ENCODE peak calls at places on chromosomes 3 and 15, in six cellular contexts. K, L, N, I, Y and B are unnamed samples.

GRCh38 chr15:43150171-43150929 is 17.0 kb downstream of the TMEM62 start:
- DNase-seq in K (peak; percentile 84), L (no peak), I (peak; percentile 91), Y (no peak), N (no peak), B (peak; percentile 80)

GRCh38 chr3:11690863-11691833 is 47.4 kb upstream of the VGLL4 start:
- DNase-seq in Y (peak; percentile 39), N (no peak), K (peak; percentile 58), L (no peak), I (peak; percentile 24), B (peak; percentile 45)

GRCh38 chr15:68816795-68817303 is 3.8 kb downstream of the ANP32A start:
- DNase-seq in Y (no peak), I (no peak), L (no peak), K (peak; percentile 45), N (no peak), B (peak; percentile 38)

GRCh38 chr3:175266993-175267960 is 408.1 kb downstream of the NAALADL2 start:
- DNase-seq in Y (peak; percentile 54), K (peak; percentile 14), I (peak; percentile 83), L (no peak), N (no peak), B (peak; percentile 17)

GRCh38 chr3:134030382-134030753 is 643 bp upstream of the SLCO2A1 start:
- DNase-seq in I (no peak), L (no peak), Y (no peak), N (no peak), K (no peak), B (no peak)

GRCh38 chr3:133488785-133489367 is 84.6 kb upstream of the CDV3 start:
- DNase-seq in K (peak; percentile 73), N (no peak), Y (no peak), L (no peak), I (peak; percentile 54), B (peak; percentile 74)

GRCh38 chr3:126485131-126485530 is 9.4 kb upstream of the ZXDC start:
- DNase-seq in Y (no peak), I (no peak), N (no peak), K (no peak), L (no peak), B (no peak)

GRCh38 chr15:85974348-85974705 is 105.3 kb upstream of the AGBL1 start:
- DNase-seq in K (no peak), I (peak; percentile 22), L (no peak), Y (no peak), N (no peak), B (no peak)

GRCh38 chr3:126130981-126131750 is 47.2 kb upstream of the SLC41A3 start:
- DNase-seq in I (no peak), L (no peak), Y (no peak), K (no peak), N (no peak), B (no peak)

GRCh38 chr3:31389939-31390338 is 142.8 kb upstream of the STT3B start:
- DNase-seq in I (no peak), Y (no peak), K (no peak), N (no peak), L (no peak), B (no peak)

GRCh38 chr15:35549567-35549966 is 3.6 kb upstream of the DPH6 start:
- DNase-seq in N (no peak), Y (no peak), K (no peak), I (no peak), L (no peak), B (no peak)

GRCh38 chr3:133896002-133896761 is 500 bp upstream of the RAB6B start:
- DNase-seq in K (peak; percentile 11), N (no peak), I (peak; percentile 10), Y (no peak), L (no peak), B (no peak)

GRCh38 chr3:195094211-195094921 is 176.6 kb downstream of the XXYLT1 start:
- DNase-seq in I (no peak), K (no peak), Y (no peak), L (peak; percentile 89), N (no peak), B (peak; percentile 34)

GRCh38 chr15:57903626-57904025 is 161.9 kb downstream of the ALDH1A2 start:
- DNase-seq in I (no peak), L (no peak), K (peak; percentile 17), Y (no peak), N (no peak), B (peak; percentile 65)

GRCh38 chr3:124992041-124992440 is 57.5 kb upstream of the MUC13 start:
- DNase-seq in K (no peak), Y (no peak), I (no peak), N (no peak), L (no peak), B (no peak)

GRCh38 chr15:63994073-63994600 is 52.1 kb downstream of the DAPK2 start:
- DNase-seq in I (no peak), L (no peak), Y (no peak), K (no peak), N (no peak), B (no peak)

GRCh38 chr15:60115579-60116415 is 111.7 kb downstream of the FOXB1 start:
- DNase-seq in K (peak; percentile 76), I (peak; percentile 71), Y (no peak), N (no peak), L (no peak), B (peak; percentile 32)

GRCh38 chr15:54567408-54568040 is 589.3 kb downstream of the UNC13C start:
- DNase-seq in N (no peak), K (no peak), Y (no peak), L (no peak), I (no peak), B (no peak)

GRCh38 chr15:63421433-63421832 is 39.8 kb upstream of the CA12 start:
- DNase-seq in I (no peak), Y (no peak), N (no peak), K (no peak), L (no peak), B (no peak)

GRCh38 chr3:67362686-67363085 is 291.7 kb downstream of the SUCLG2 start:
- DNase-seq in Y (no peak), N (no peak), K (no peak), L (no peak), I (no peak), B (peak; percentile 75)

GRCh38 chr3:129121016-129121791 is 400 bp downstream of the RAB43 start:
- DNase-seq in N (no peak), I (peak; percentile 37), K (no peak), Y (peak; percentile 1), L (peak; percentile 41), B (peak; percentile 47)

GRCh38 chr3:131892331-131892730 is 142.5 kb downstream of the CPNE4 start:
- DNase-seq in I (no peak), L (no peak), K (peak; percentile 8), Y (no peak), N (no peak), B (no peak)
- TF ChIP-seq CTCF in I (no peak), L (no peak), K (peak; percentile 8), Y (peak; percentile 27), N (no peak), B (no peak)

DNA sequence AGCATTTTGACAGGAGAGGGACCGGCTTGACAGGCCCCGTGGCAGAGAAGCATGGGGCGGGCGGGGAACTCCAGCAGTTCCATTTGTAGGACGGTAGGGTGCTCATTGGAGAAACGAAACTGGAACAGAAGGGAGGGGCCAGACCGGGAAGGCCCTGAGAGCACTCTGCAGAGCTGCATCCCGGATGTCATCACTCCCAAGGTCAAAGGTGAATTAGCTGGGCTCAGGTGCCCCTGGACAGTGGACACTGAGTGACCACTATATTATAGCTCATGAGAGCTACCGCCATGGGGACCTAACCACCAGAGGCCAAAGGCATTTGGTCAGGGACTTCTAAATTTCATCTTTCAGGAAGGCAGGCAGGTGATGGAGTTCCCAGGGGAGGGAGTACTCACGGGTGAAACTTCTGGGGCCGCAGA is 7.3 kb downstream of the CSRNP1 start:
- DNase-seq in N (no peak), I (no peak), L (no peak), Y (no peak), K (no peak), B (peak; percentile 72)
- TF ChIP-seq CTCF in N (no peak), I (no peak), L (no peak), Y (no peak), K (no peak), B (peak; percentile 33)

GRCh38 chr3:150014782-150015181 is 44.1 kb upstream of the PFN2 start:
- DNase-seq in K (no peak), Y (no peak), N (no peak), I (no peak), L (no peak), B (no peak)

GRCh38 chr3:150015906-150016305 is 45.2 kb upstream of the PFN2 start:
- DNase-seq in Y (no peak), N (no peak), K (peak; percentile 30), L (no peak), I (peak; percentile 12), B (no peak)

GRCh38 chr3:150013801-150014200 is 43.1 kb upstream of the PFN2 start:
- DNase-seq in Y (no peak), K (no peak), N (no peak), L (no peak), I (no peak), B (no peak)
- TF ChIP-seq CTCF in Y (no peak), K (no peak), N (no peak), L (no peak), I (no peak), B (no peak)

DNA sequence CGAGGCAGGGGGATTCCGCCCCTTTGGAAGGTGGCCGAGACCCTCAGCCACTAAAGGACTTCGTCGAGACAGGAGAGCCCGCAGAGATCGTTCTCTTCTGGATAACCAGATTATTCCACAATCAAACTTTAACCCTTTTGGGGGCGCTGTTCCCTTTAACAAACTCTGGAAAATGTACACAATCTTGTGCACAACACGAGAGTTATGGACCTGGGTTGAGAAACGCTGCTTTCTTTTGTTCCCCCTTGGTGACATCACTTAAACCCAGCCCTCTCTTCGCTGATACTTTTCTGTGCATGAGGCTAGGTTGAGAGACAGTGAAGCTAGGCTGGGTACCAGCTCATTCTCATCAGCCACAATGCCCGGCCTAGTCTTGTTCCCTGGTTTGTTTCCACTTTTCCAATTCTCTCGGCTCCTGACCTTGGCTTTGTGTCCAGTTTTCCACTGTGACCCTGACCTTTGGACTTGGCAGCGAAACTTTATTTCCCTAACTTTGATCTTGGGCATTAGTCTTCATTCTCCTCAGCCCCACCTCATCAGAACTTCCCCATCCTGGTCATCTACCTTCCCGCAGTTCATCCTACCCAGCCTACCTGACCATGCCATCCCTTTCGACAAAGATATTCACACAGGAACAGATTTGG is 797 bp upstream of the ADPGK start:
- DNase-seq in N (no peak), I (peak; percentile 91), L (peak; percentile 44), K (peak; percentile 93), Y (peak; percentile 43), B (peak; percentile 85)
- TF ChIP-seq CTCF in N (peak; percentile 51), I (peak; percentile 57), L (peak; percentile 26), K (peak; percentile 58), Y (peak; percentile 65), B (peak; percentile 55)

DNA sequence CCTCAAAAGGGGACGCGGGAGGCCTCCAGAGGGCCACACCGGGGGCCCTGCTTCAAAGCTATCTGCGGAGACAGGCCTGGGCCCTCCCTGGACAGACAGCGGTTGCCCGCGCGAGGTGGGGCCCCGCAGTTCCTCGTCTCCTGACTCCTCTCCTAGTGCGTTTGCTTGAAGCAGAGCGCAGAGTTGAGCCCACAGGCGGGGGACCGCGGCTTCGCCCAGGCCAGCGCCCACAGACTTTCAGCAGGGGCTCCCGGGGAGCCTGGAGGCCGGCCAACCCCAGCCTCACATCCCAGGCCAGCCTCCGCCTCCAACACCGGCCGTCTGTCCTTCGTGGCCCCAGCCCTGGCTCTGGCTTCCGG is 540 bp upstream of the ADAMTS7 start:
- DNase-seq in L (no peak), N (no peak), Y (no peak), K (peak; percentile 40), I (no peak), B (no peak)
- TF ChIP-seq CTCF in L (peak; percentile 39), N (peak; percentile 7), Y (no peak), K (no peak), I (no peak), B (peak; percentile 2)

GRCh38 chr3:150408232-150409124 is at the start of gene TSC22D2:
- DNase-seq in K (peak; percentile 97), Y (peak; percentile 72), I (peak; percentile 97), N (peak; percentile 88), L (peak; percentile 94), B (peak; percentile 95)
- TF ChIP-seq CTCF in K (no peak), Y (peak; percentile 9), I (peak; percentile 21), N (no peak), L (no peak), B (no peak)